ENCODE peak calls at places on chromosomes 5 and 9, in eight cellular contexts. L, A, C, S, V, U, B and F are unnamed samples.

GRCh38 chr9:28598396-28598795 is 1025.1 kb upstream of the C9orf72 start:
- DNase-seq in V (no peak), L (no peak), S (no peak), U (no peak), B (no peak), A (no peak), C (no peak), F (no peak)

GRCh38 chr5:178107889-178108288 is 5.4 kb upstream of the N4BP3 start:
- DNase-seq in A (no peak), V (no peak), B (no peak), S (no peak), C (no peak), L (no peak), U (no peak), F (no peak)

GRCh38 chr9:81174023-81174422 is 515.3 kb downstream of the TLE1 start:
- DNase-seq in L (no peak), A (peak; percentile 18), V (no peak), S (no peak), B (no peak), U (no peak), C (no peak), F (no peak)

GRCh38 chr5:107455111-107455544 is 215.6 kb downstream of the EFNA5 start:
- DNase-seq in B (no peak), A (peak; percentile 51), V (no peak), C (no peak), L (no peak), S (no peak), U (no peak), F (peak; percentile 24)

GRCh38 chr5:113378486-113378885 is 56.3 kb downstream of the TSSK1B start:
- DNase-seq in V (no peak), A (no peak), L (no peak), U (no peak), C (no peak), B (no peak), S (no peak), F (no peak)

GRCh38 chr5:93532370-93532769 is 48.6 kb downstream of the NR2F1-AS1 start:
- DNase-seq in A (peak; percentile 27), S (no peak), C (no peak), B (no peak), V (peak; percentile 62), U (no peak), L (no peak), F (peak; percentile 4)

GRCh38 chr9:32180597-32180996 is 203.8 kb upstream of the ACO1 start:
- DNase-seq in B (no peak), A (no peak), U (no peak), V (no peak), L (no peak), S (no peak), C (no peak), F (no peak)

GRCh38 chr5:592158-592557 is 20.0 kb upstream of the CEP72 start:
- DNase-seq in L (no peak), U (no peak), C (no peak), S (no peak), A (no peak), B (peak; percentile 26), V (no peak), F (peak; percentile 50)

GRCh38 chr5:175468892-175469291 is 9.5 kb upstream of the SFXN1 start:
- DNase-seq in L (no peak), U (no peak), B (no peak), S (no peak), A (no peak), V (no peak), C (no peak), F (no peak)

GRCh38 chr5:173925449-173926071 is 37.4 kb downstream of the CPEB4 start:
- DNase-seq in A (peak; percentile 72), S (no peak), U (peak; percentile 5), B (no peak), V (peak; percentile 29), L (peak; percentile 12), C (peak; percentile 46), F (peak; percentile 14)

GRCh38 chr9:99118782-99119466 is 14.0 kb downstream of the TGFBR1 start:
- DNase-seq in S (no peak), B (no peak), A (no peak), U (peak; percentile 7), C (peak; percentile 63), V (no peak), L (peak; percentile 57), F (no peak)

GRCh38 chr5:168472329-168472728 is 13.9 kb upstream of the RARS1 start:
- DNase-seq in U (no peak), L (no peak), S (no peak), B (no peak), V (no peak), A (peak; percentile 79), C (no peak), F (peak; percentile 26)

GRCh38 chr9:93681316-93682154 is 105.2 kb downstream of the PHF2 start:
- DNase-seq in U (no peak), B (peak; percentile 27), V (no peak), L (no peak), A (no peak), S (no peak), C (peak; percentile 1), F (no peak)

GRCh38 chr9:16039103-16039987 is 486.5 kb downstream of the CCDC171 start:
- DNase-seq in U (no peak), L (no peak), S (no peak), C (peak; percentile 27), V (no peak), A (no peak), B (no peak), F (peak; percentile 17)

GRCh38 chr9:130286781-130287428 is 21.3 kb downstream of the HMCN2 start:
- DNase-seq in L (no peak), C (no peak), S (no peak), V (no peak), A (no peak), B (no peak), U (no peak), F (no peak)

GRCh38 chr9:112327718-112328450 is 5.5 kb downstream of the PTBP3 start:
- DNase-seq in B (no peak), V (no peak), L (no peak), S (no peak), U (no peak), A (no peak), C (no peak), F (no peak)

GRCh38 chr5:179799644-179799973 is 5.8 kb downstream of the LTC4S start:
- DNase-seq in V (no peak), S (no peak), B (no peak), L (no peak), A (no peak), U (no peak), C (no peak), F (no peak)

GRCh38 chr5:10688651-10689171 is 72.3 kb downstream of the DAP start:
- DNase-seq in L (no peak), V (no peak), A (no peak), S (no peak), U (no peak), C (no peak), B (no peak), F (no peak)

GRCh38 chr5:180499684-180500083 is 5.5 kb downstream of the CNOT6 start:
- DNase-seq in A (no peak), B (no peak), C (no peak), U (no peak), V (no peak), S (no peak), L (no peak), F (no peak)

GRCh38 chr5:4254736-4255135 is 659.1 kb downstream of the IRX1 start:
- DNase-seq in U (no peak), S (no peak), L (no peak), A (no peak), V (no peak), C (no peak), B (no peak), F (no peak)

GRCh38 chr5:96657068-96657467 is 5.1 kb upstream of the CAST start:
- DNase-seq in A (peak; percentile 94), S (no peak), U (no peak), C (peak; percentile 56), V (no peak), B (no peak), L (peak; percentile 30), F (peak; percentile 89)

GRCh38 chr5:127092690-127093089 is 19.4 kb upstream of the C5orf63 start:
- DNase-seq in C (no peak), L (no peak), B (no peak), V (no peak), A (peak; percentile 19), U (no peak), S (no peak), F (no peak)

GRCh38 chr5:82517544-82517943 is 239.4 kb upstream of the RPS23 start:
- DNase-seq in S (no peak), C (no peak), L (no peak), V (no peak), A (no peak), U (no peak), B (no peak), F (no peak)

GRCh38 chr5:171386861-171387254 is 791 bp upstream of the NPM1 start:
- DNase-seq in S (no peak), C (no peak), V (no peak), U (no peak), L (no peak), B (no peak), A (no peak), F (no peak)

GRCh38 chr5:170541146-170541769 is 37.4 kb downstream of the KCNIP1 start:
- DNase-seq in B (no peak), U (no peak), L (no peak), C (no peak), S (no peak), V (no peak), A (no peak), F (no peak)

GRCh38 chr9:122656378-122656777 is 1.0 kb downstream of the OR1B1 start:
- DNase-seq in C (no peak), V (no peak), U (no peak), B (no peak), L (no peak), S (no peak), A (no peak), F (no peak)

GRCh38 chr5:33994845-33995244 is 10.4 kb upstream of the SLC45A2 start:
- DNase-seq in U (no peak), L (no peak), V (no peak), S (no peak), A (peak; percentile 36), C (no peak), B (no peak), F (no peak)

GRCh38 chr9:33415152-33416038 is 13.0 kb upstream of the AQP7 start:
- DNase-seq in C (peak; percentile 96), S (no peak), L (peak; percentile 94), U (peak; percentile 91), V (peak; percentile 23), B (peak; percentile 90), A (peak; percentile 96), F (peak; percentile 93)

GRCh38 chr5:175520321-175520720 is 42.0 kb downstream of the SFXN1 start:
- DNase-seq in L (no peak), S (no peak), U (no peak), A (no peak), C (peak; percentile 75), B (no peak), V (no peak), F (no peak)

GRCh38 chr5:92337772-92338234 is 954.7 kb upstream of the ARRDC3 start:
- DNase-seq in V (no peak), C (no peak), B (no peak), L (no peak), S (no peak), U (no peak), A (peak; percentile 59), F (no peak)